ENCODE peak calls at places on chromosomes 2 and 18, in eight cellular contexts. One of them, this sample, is unnamed.

GRCh38 chr2:191931332-191931731 is 84.4 kb upstream of the CAVIN2 start:
- DNase-seq in spleen: no peak
- DNase-seq in pancreas: no peak
- DNase-seq in transverse colon: no peak
- DNase-seq in suprapubic skin: no peak
- DNase-seq in heart left ventricle: no peak
- DNase-seq in GM23248: no peak
- DNase-seq in small intestine: no peak
- DNase-seq in this sample: no peak

GRCh38 chr2:125318740-125319139 is 1293.7 kb downstream of the CNTNAP5 start:
- DNase-seq in heart left ventricle: no peak
- DNase-seq in pancreas: no peak
- DNase-seq in GM23248: no peak
- DNase-seq in transverse colon: no peak
- DNase-seq in small intestine: no peak
- DNase-seq in spleen: peak; percentile 61
- DNase-seq in suprapubic skin: no peak
- DNase-seq in this sample: no peak

GRCh38 chr18:10086458-10086857 is 172.6 kb downstream of the VAPA start:
- DNase-seq in small intestine: peak; percentile 26
- DNase-seq in pancreas: no peak
- DNase-seq in heart left ventricle: no peak
- DNase-seq in transverse colon: no peak
- DNase-seq in GM23248: no peak
- DNase-seq in suprapubic skin: no peak
- DNase-seq in spleen: no peak
- DNase-seq in this sample: no peak

GRCh38 chr2:230908094-230908594 is 16.9 kb downstream of the GPR55 start:
- DNase-seq in pancreas: no peak
- DNase-seq in GM23248: no peak
- DNase-seq in small intestine: no peak
- DNase-seq in spleen: peak; percentile 67
- DNase-seq in transverse colon: no peak
- DNase-seq in suprapubic skin: peak; percentile 25
- DNase-seq in heart left ventricle: peak; percentile 23
- DNase-seq in this sample: peak; percentile 40

GRCh38 chr2:20198796-20199361 is 26.1 kb downstream of the SDC1 start:
- DNase-seq in spleen: no peak
- DNase-seq in heart left ventricle: no peak
- DNase-seq in small intestine: peak; percentile 30
- DNase-seq in pancreas: no peak
- DNase-seq in transverse colon: no peak
- DNase-seq in suprapubic skin: no peak
- DNase-seq in GM23248: no peak
- DNase-seq in this sample: no peak

GRCh38 chr2:40115348-40115747 is 336.3 kb upstream of the THUMPD2 start:
- DNase-seq in spleen: peak; percentile 66
- DNase-seq in GM23248: no peak
- DNase-seq in small intestine: no peak
- DNase-seq in transverse colon: no peak
- DNase-seq in heart left ventricle: no peak
- DNase-seq in pancreas: no peak
- DNase-seq in suprapubic skin: no peak
- DNase-seq in this sample: no peak

GRCh38 chr2:75523313-75524275 is 37.1 kb downstream of the EVA1A start:
- DNase-seq in heart left ventricle: no peak
- DNase-seq in transverse colon: no peak
- DNase-seq in pancreas: no peak
- DNase-seq in spleen: no peak
- DNase-seq in GM23248: peak; percentile 62
- DNase-seq in small intestine: peak; percentile 62
- DNase-seq in suprapubic skin: no peak
- DNase-seq in this sample: no peak

GRCh38 chr2:9179572-9180201 is 26.9 kb upstream of the ASAP2 start:
- DNase-seq in transverse colon: peak; percentile 70
- DNase-seq in GM23248: peak; percentile 99
- DNase-seq in suprapubic skin: peak; percentile 82
- DNase-seq in heart left ventricle: no peak
- DNase-seq in spleen: no peak
- DNase-seq in pancreas: peak; percentile 31
- DNase-seq in small intestine: peak; percentile 79
- DNase-seq in this sample: peak; percentile 50

GRCh38 chr2:164717000-164717597 is 95.8 kb upstream of the GRB14 start:
- DNase-seq in GM23248: peak; percentile 68
- DNase-seq in pancreas: no peak
- DNase-seq in suprapubic skin: no peak
- DNase-seq in heart left ventricle: no peak
- DNase-seq in small intestine: peak; percentile 23
- DNase-seq in transverse colon: no peak
- DNase-seq in spleen: no peak
- DNase-seq in this sample: no peak

GRCh38 chr2:196515041-196515440 is 124.5 kb upstream of the CCDC150 start:
- DNase-seq in transverse colon: no peak
- DNase-seq in GM23248: no peak
- DNase-seq in spleen: no peak
- DNase-seq in suprapubic skin: no peak
- DNase-seq in pancreas: no peak
- DNase-seq in small intestine: no peak
- DNase-seq in heart left ventricle: peak; percentile 32
- DNase-seq in this sample: no peak

GRCh38 chr2:163595033-163595432 is 140.8 kb downstream of the FIGN start:
- DNase-seq in small intestine: no peak
- DNase-seq in suprapubic skin: no peak
- DNase-seq in spleen: no peak
- DNase-seq in pancreas: no peak
- DNase-seq in GM23248: peak; percentile 17
- DNase-seq in heart left ventricle: no peak
- DNase-seq in transverse colon: no peak
- DNase-seq in this sample: no peak

GRCh38 chr2:21009662-21010225 is 34.1 kb downstream of the APOB start:
- DNase-seq in spleen: no peak
- DNase-seq in small intestine: no peak
- DNase-seq in heart left ventricle: no peak
- DNase-seq in GM23248: no peak
- DNase-seq in pancreas: no peak
- DNase-seq in transverse colon: no peak
- DNase-seq in suprapubic skin: no peak
- DNase-seq in this sample: no peak

GRCh38 chr2:179550214-179550613 is 285.6 kb upstream of the SESTD1 start:
- DNase-seq in suprapubic skin: no peak
- DNase-seq in pancreas: no peak
- DNase-seq in GM23248: no peak
- DNase-seq in heart left ventricle: no peak
- DNase-seq in spleen: no peak
- DNase-seq in transverse colon: no peak
- DNase-seq in small intestine: no peak
- DNase-seq in this sample: no peak

GRCh38 chr2:228541794-228542193 is 360.3 kb upstream of the SPHKAP start:
- DNase-seq in transverse colon: no peak
- DNase-seq in pancreas: no peak
- DNase-seq in suprapubic skin: no peak
- DNase-seq in spleen: no peak
- DNase-seq in GM23248: peak; percentile 55
- DNase-seq in small intestine: no peak
- DNase-seq in heart left ventricle: no peak
- DNase-seq in this sample: no peak

GRCh38 chr2:129010262-129010661 is 691.6 kb upstream of the HS6ST1 start:
- DNase-seq in transverse colon: no peak
- DNase-seq in spleen: no peak
- DNase-seq in small intestine: no peak
- DNase-seq in heart left ventricle: no peak
- DNase-seq in suprapubic skin: no peak
- DNase-seq in pancreas: no peak
- DNase-seq in GM23248: no peak
- DNase-seq in this sample: no peak

GRCh38 chr2:71933467-71934319 is 214.0 kb downstream of the CYP26B1 start:
- DNase-seq in suprapubic skin: peak; percentile 61
- DNase-seq in pancreas: no peak
- DNase-seq in spleen: peak; percentile 59
- DNase-seq in small intestine: peak; percentile 11
- DNase-seq in heart left ventricle: no peak
- DNase-seq in GM23248: peak; percentile 93
- DNase-seq in transverse colon: no peak
- DNase-seq in this sample: no peak

GRCh38 chr2:160241251-160242137 is 41.4 kb upstream of the ITGB6 start:
- DNase-seq in suprapubic skin: no peak
- DNase-seq in pancreas: peak; percentile 70
- DNase-seq in GM23248: peak; percentile 87
- DNase-seq in heart left ventricle: no peak
- DNase-seq in small intestine: peak; percentile 88
- DNase-seq in transverse colon: peak; percentile 65
- DNase-seq in spleen: no peak
- DNase-seq in this sample: peak; percentile 68

DNA sequence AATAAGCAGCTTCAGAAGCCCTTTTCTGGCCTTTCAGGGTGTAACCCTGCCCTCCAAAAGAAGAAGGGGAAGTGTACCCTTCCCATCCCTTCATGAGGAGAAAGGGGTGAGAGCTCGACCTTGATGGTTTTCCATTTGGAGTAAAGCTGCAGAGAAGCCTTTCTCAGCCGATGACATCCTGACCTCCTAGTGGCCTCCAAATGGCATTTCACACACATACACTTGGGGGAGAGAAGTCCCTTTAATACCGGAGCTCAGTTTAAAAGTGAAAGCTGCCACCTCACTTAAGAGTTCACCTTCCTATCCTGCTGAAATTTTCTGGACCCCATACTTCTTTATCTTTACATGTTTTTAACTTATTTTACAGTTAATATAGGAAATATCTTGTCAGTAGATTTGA is 716.7 kb downstream of the DCDC2C start:
- DNase-seq in GM23248: no peak
- DNase-seq in heart left ventricle: no peak
- DNase-seq in transverse colon: no peak
- DNase-seq in suprapubic skin: no peak
- DNase-seq in small intestine: no peak
- DNase-seq in spleen: no peak
- DNase-seq in pancreas: no peak
- DNase-seq in this sample: no peak
- H3K9me3 ChIP-seq in GM23248: no peaks in the 10 kb centered on the region
- H3K9me3 ChIP-seq in heart left ventricle: no peaks in the 10 kb centered on the region
- H3K9me3 ChIP-seq in transverse colon: no peaks in the 10 kb centered on the region
- H3K9me3 ChIP-seq in suprapubic skin: no peaks in the 10 kb centered on the region
- H3K9me3 ChIP-seq in small intestine: no peaks in the 10 kb centered on the region
- H3K9me3 ChIP-seq in spleen: peaks cover 4% of the 10 kb centered on the region
- H3K9me3 ChIP-seq in pancreas: no peaks in the 10 kb centered on the region
- H3K9me3 ChIP-seq in this sample: peaks cover 56% of the 10 kb centered on the region

DNA sequence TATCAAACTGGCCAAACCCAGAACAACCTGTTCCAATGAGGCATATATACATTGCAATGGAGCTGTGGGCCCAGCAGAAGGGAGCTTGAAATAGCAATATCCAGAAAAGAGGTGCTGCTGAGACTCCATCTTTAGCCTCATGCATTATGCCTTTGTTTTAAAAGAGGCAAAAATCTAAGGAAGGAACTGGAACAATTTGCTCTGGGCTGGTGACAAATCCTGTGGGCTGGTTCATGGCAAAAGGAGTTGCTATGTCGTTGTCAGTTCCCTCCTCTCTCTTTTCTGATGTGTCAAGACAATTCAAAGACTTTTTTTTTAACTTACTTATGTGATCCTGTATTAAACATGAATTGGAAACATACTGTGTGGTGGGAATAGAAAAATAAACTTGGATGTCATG is 124.2 kb upstream of the FSHR start:
- DNase-seq in small intestine: no peak
- DNase-seq in pancreas: no peak
- DNase-seq in transverse colon: no peak
- DNase-seq in suprapubic skin: no peak
- DNase-seq in heart left ventricle: no peak
- DNase-seq in spleen: no peak
- DNase-seq in GM23248: no peak
- DNase-seq in this sample: no peak
- H3K36me3 ChIP-seq in small intestine: no peaks in the 10 kb centered on the region
- H3K36me3 ChIP-seq in pancreas: no peaks in the 10 kb centered on the region
- H3K36me3 ChIP-seq in transverse colon: no peaks in the 10 kb centered on the region
- H3K36me3 ChIP-seq in suprapubic skin: no peaks in the 10 kb centered on the region
- H3K36me3 ChIP-seq in heart left ventricle: no peaks in the 10 kb centered on the region
- H3K36me3 ChIP-seq in spleen: no peaks in the 10 kb centered on the region
- H3K36me3 ChIP-seq in GM23248: no peaks in the 10 kb centered on the region
- H3K36me3 ChIP-seq in this sample: no peaks in the 10 kb centered on the region

GRCh38 chr2:105836341-105836740 is 91.6 kb downstream of the NCK2 start:
- DNase-seq in GM23248: no peak
- DNase-seq in small intestine: no peak
- DNase-seq in spleen: no peak
- DNase-seq in heart left ventricle: no peak
- DNase-seq in pancreas: no peak
- DNase-seq in transverse colon: no peak
- DNase-seq in suprapubic skin: no peak
- DNase-seq in this sample: no peak

GRCh38 chr2:105836840-105837692 is 92.4 kb downstream of the NCK2 start:
- DNase-seq in heart left ventricle: no peak
- DNase-seq in transverse colon: no peak
- DNase-seq in spleen: no peak
- DNase-seq in pancreas: no peak
- DNase-seq in suprapubic skin: no peak
- DNase-seq in GM23248: no peak
- DNase-seq in small intestine: no peak
- DNase-seq in this sample: no peak

GRCh38 chr2:105839793-105840192 is 95.1 kb downstream of the NCK2 start:
- DNase-seq in transverse colon: no peak
- DNase-seq in heart left ventricle: no peak
- DNase-seq in small intestine: peak; percentile 31
- DNase-seq in spleen: no peak
- DNase-seq in GM23248: no peak
- DNase-seq in suprapubic skin: no peak
- DNase-seq in pancreas: no peak
- DNase-seq in this sample: no peak

DNA sequence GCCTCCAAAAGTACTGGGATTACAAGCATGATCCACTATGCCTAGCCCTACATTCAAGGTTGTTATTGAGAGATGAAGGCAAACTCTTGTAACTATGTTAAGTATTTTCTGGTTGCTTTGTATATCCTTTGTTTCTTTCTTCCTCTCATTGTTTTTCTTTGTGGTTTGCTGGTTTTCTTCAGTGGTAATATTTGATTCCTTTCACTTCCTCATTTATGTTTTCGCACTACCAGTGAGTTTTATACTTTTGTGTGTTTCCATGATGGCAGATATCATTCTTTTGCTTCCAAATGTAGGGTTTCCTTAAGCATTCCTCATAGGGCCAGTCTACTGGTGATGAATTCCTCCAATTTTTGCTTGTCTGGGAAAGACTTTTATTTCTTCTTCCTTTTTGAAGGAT is 90.2 kb downstream of the NCK2 start:
- DNase-seq in transverse colon: no peak
- DNase-seq in GM23248: no peak
- DNase-seq in heart left ventricle: no peak
- DNase-seq in suprapubic skin: no peak
- DNase-seq in spleen: no peak
- DNase-seq in pancreas: no peak
- DNase-seq in small intestine: no peak
- DNase-seq in this sample: no peak
- H3K9me3 ChIP-seq in transverse colon: peaks cover 7% of the 10 kb centered on the region
- H3K9me3 ChIP-seq in GM23248: peaks cover 4% of the 10 kb centered on the region
- H3K9me3 ChIP-seq in heart left ventricle: peaks cover 3% of the 10 kb centered on the region
- H3K9me3 ChIP-seq in suprapubic skin: peaks cover 14% of the 10 kb centered on the region
- H3K9me3 ChIP-seq in spleen: peaks cover 61% of the 10 kb centered on the region
- H3K9me3 ChIP-seq in pancreas: peaks cover 5% of the 10 kb centered on the region
- H3K9me3 ChIP-seq in small intestine: no peaks in the 10 kb centered on the region
- H3K9me3 ChIP-seq in this sample: peaks cover 28% of the 10 kb centered on the region

DNA sequence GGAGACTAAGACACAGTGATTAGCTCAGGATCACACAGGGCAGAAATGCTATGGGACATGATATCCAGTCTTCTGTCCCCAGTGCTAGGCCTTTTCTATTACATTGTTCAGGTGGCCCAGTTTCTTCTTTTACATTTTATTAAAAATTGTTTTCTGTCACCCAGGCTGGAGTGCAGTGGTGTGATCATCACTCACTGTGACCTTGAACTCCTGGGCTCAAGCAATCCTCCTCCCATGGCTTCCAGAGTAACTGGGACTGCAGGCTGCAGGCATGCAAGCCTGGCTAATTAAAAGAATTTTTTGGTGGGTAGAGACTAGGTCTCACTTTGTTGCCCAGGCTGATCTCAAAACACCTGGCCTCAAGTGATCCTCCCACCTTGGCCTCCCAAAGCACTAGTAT is 15.4 kb downstream of the PDK1 start:
- DNase-seq in transverse colon: no peak
- DNase-seq in small intestine: no peak
- DNase-seq in heart left ventricle: no peak
- DNase-seq in GM23248: no peak
- DNase-seq in spleen: no peak
- DNase-seq in suprapubic skin: no peak
- DNase-seq in pancreas: no peak
- DNase-seq in this sample: no peak
- H3K36me3 ChIP-seq in transverse colon: peaks cover 69% of the 10 kb centered on the region
- H3K36me3 ChIP-seq in small intestine: peaks cover 10% of the 10 kb centered on the region
- H3K36me3 ChIP-seq in heart left ventricle: peaks cover 84% of the 10 kb centered on the region
- H3K36me3 ChIP-seq in GM23248: peaks cover 78% of the 10 kb centered on the region
- H3K36me3 ChIP-seq in spleen: peaks cover 100% of the 10 kb centered on the region
- H3K36me3 ChIP-seq in suprapubic skin: peaks cover 76% of the 10 kb centered on the region
- H3K36me3 ChIP-seq in pancreas: no peaks in the 10 kb centered on the region
- H3K36me3 ChIP-seq in this sample: no peaks in the 10 kb centered on the region